ENCODE peak calls at places on chromosome 6, in seven cellular contexts. J is pancreas; S is psoas muscle; N is ovary; H is kidney epithelial cell; X is CD4-positive, alpha-beta memory T cell; P is body of pancreas. W is an unnamed sample. For H3K36me3, the result is how much of the 10 kb centered on the place peaks cover.

GRCh38 chr6:158220786-158221442 is 52.8 kb downstream of the GTF2H5 start:
- DNase-seq in X (peak), S (peak), N (peak), P (peak), H (no peak), J (peak), W (no peak)

GRCh38 chr6:40287296-40287820 is 299.8 kb downstream of the LRFN2 start:
- DNase-seq in H (no peak), S (no peak), N (no peak), X (no peak), J (no peak), P (no peak), W (no peak)

GRCh38 chr6:17281497-17282481 is 628 bp downstream of the RBM24 start:
- DNase-seq in S (no peak), J (peak), X (no peak), H (no peak), N (peak), P (peak), W (no peak)

GRCh38 chr6:110654096-110654820 is 161.0 kb downstream of the CDK19 start:
- DNase-seq in S (no peak), H (no peak), J (no peak), P (no peak), N (no peak), X (no peak), W (no peak)

GRCh38 chr6:116648161-116648560 is 20.4 kb downstream of the ZUP1 start:
- DNase-seq in J (no peak), S (no peak), X (no peak), H (no peak), P (no peak), N (no peak), W (no peak)

GRCh38 chr6:105178636-105179035 is 1.2 kb downstream of the POPDC3 start:
- DNase-seq in S (no peak), X (no peak), N (no peak), P (no peak), J (no peak), H (no peak), W (no peak)

GRCh38 chr6:123526128-123526527 is 110.6 kb downstream of the TRDN start:
- DNase-seq in N (no peak), S (no peak), J (no peak), H (no peak), P (no peak), X (no peak), W (no peak)

GRCh38 chr6:30206799-30207618 is 6.2 kb downstream of the TRIM26 start:
- DNase-seq in P (peak), S (no peak), J (no peak), H (no peak), N (no peak), X (no peak), W (no peak)

GRCh38 chr6:125913864-125914351 is 42.7 kb upstream of the HINT3 start:
- DNase-seq in S (no peak), H (peak), P (no peak), X (no peak), J (no peak), N (no peak), W (peak)

GRCh38 chr6:142913511-142914047 is 31.4 kb downstream of the HIVEP2 start:
- DNase-seq in J (no peak), H (no peak), N (no peak), X (peak), P (no peak), S (no peak), W (no peak)

GRCh38 chr6:83193747-83194582 is 808 bp downstream of the RWDD2A start:
- DNase-seq in H (no peak), J (peak), N (peak), S (peak), X (peak), P (peak), W (no peak)

GRCh38 chr6:110881929-110882629 is 7.5 kb downstream of the AMD1 start:
- DNase-seq in J (no peak), P (no peak), X (no peak), H (no peak), S (no peak), N (no peak), W (no peak)

GRCh38 chr6:159435701-159436100 is 257.3 kb downstream of the SOD2 start:
- DNase-seq in N (no peak), H (no peak), P (no peak), J (no peak), S (no peak), X (no peak), W (no peak)

GRCh38 chr6:30062471-30063178 is 1.6 kb downstream of the POLR1H start:
- DNase-seq in X (peak), S (no peak), N (no peak), J (no peak), H (no peak), P (no peak), W (no peak)

GRCh38 chr6:153108320-153108719 is 22.8 kb downstream of the RGS17 start:
- DNase-seq in H (no peak), N (no peak), S (no peak), X (no peak), J (no peak), P (no peak), W (no peak)

GRCh38 chr6:41545174-41545702 is 943 bp upstream of the FOXP4 start:
- DNase-seq in H (no peak), J (no peak), S (no peak), X (no peak), N (peak), P (no peak), W (no peak)

GRCh38 chr6:37048851-37049734 is 43.6 kb downstream of the FGD2 start:
- DNase-seq in S (peak), X (peak), H (peak), N (peak), P (peak), J (peak), W (peak)

GRCh38 chr6:5359413-5359812 is 98.1 kb downstream of the FARS2 start:
- DNase-seq in N (no peak), J (no peak), P (peak), S (no peak), X (no peak), H (no peak), W (no peak)

GRCh38 chr6:135170238-135170637 is 10.9 kb upstream of the MYB start:
- DNase-seq in X (no peak), N (no peak), S (no peak), H (no peak), P (no peak), J (no peak), W (no peak)

GRCh38 chr6:23269436-23269835 is 700.1 kb downstream of the HDGFL1 start:
- DNase-seq in J (no peak), H (no peak), N (no peak), X (no peak), P (no peak), S (no peak), W (no peak)

GRCh38 chr6:91106083-91106482 is 519.2 kb upstream of the MAP3K7 start:
- DNase-seq in X (no peak), S (no peak), P (no peak), J (no peak), H (no peak), N (no peak), W (no peak)

GRCh38 chr6:149683256-149683860 is 34.5 kb downstream of the LATS1 start:
- DNase-seq in N (no peak), P (no peak), J (no peak), S (no peak), X (no peak), H (no peak), W (no peak)

GRCh38 chr6:149686230-149686629 is 31.7 kb downstream of the LATS1 start:
- DNase-seq in S (no peak), J (no peak), P (no peak), H (no peak), N (no peak), X (no peak), W (no peak)

GRCh38 chr6:149680490-149680889 is 32.0 kb upstream of the KATNA1 start:
- DNase-seq in X (no peak), S (no peak), J (no peak), H (no peak), N (no peak), P (no peak), W (no peak)
- H3K36me3 ChIP-seq in X (under half), S (under half), J (under half), H (under half), N (under half), P (under half), W (under half)

GRCh38 chr6:35483892-35484645 is 12.8 kb downstream of the TEAD3 start:
- DNase-seq in H (no peak), J (peak), N (peak), X (no peak), P (no peak), S (peak), W (no peak)

GRCh38 chr6:35483490-35483889 is 13.4 kb downstream of the TEAD3 start:
- DNase-seq in S (peak), N (no peak), P (no peak), J (no peak), X (no peak), H (no peak), W (no peak)

GRCh38 chr6:35480176-35480575 is 12.0 kb downstream of the RPL10A start:
- DNase-seq in X (no peak), P (no peak), J (no peak), S (no peak), H (no peak), N (no peak), W (no peak)

GRCh38 chr6:35483062-35483461 is 13.8 kb downstream of the TEAD3 start:
- DNase-seq in X (no peak), J (peak), S (no peak), P (no peak), N (no peak), H (no peak), W (no peak)

DNA sequence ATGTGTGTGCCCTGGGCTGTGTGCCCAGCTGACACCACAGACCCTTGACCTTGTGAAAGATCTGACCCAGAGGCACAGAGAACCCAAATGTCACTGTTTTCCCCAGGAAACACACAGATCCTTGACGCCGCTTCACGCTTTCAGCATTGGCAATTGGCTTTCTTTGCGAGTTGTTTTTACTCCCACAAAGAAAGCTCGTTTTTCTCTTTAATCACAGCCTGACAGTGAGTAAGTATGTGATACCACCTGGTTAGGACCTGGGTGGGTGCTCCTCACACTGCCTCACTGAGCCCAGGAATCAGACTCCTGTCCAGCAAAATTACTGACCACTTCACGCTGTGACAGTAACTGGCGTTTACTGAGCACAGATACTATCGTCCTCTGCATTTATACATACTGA is 13.0 kb downstream of the RPL10A start:
- DNase-seq in X (no peak), S (no peak), P (no peak), J (no peak), H (no peak), N (no peak), W (no peak)
- H3K36me3 ChIP-seq in X (under half), S (half or more), P (under half), J (under half), H (under half), N (under half), W (under half)

GRCh38 chr6:33442283-33442682 is 12.1 kb upstream of the ZBTB9 start:
- DNase-seq in J (no peak), X (no peak), S (no peak), N (no peak), H (no peak), P (no peak), W (no peak)

GRCh38 chr6:33445020-33445676 is 9.2 kb upstream of the ZBTB9 start:
- DNase-seq in H (no peak), S (no peak), N (no peak), P (no peak), X (no peak), J (no peak), W (no peak)

GRCh38 chr6:33443619-33444504 is 10.5 kb upstream of the ZBTB9 start:
- DNase-seq in P (no peak), S (no peak), X (no peak), N (no peak), J (no peak), H (no peak), W (no peak)

GRCh38 chr6:33443025-33443424 is 11.4 kb upstream of the ZBTB9 start:
- DNase-seq in H (no peak), X (no peak), P (no peak), N (no peak), J (no peak), S (no peak), W (no peak)

DNA sequence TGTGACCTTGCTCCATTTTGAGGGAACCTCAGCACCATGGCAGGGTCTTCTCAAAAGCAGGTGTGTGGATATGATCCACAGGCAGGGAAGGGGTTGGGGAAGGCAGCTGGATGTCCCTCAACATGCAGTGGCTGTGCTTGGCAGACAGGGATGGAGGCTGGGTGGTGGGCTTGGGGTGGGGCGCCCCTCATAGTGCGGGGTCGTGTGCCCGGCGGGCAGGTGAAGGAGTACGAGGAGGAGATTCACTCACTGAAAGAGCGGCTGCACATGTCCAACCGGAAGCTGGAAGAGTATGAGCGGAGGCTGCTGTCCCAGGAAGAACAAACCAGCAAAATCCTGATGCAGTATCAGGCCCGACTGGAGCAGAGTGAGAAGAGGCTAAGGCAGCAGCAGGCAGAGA is 8.0 kb upstream of the ZBTB9 start:
- DNase-seq in N (no peak), P (no peak), X (no peak), H (no peak), S (no peak), J (no peak), W (no peak)
- H3K36me3 ChIP-seq in N (under half), P (under half), X (under half), H (under half), S (under half), J (under half), W (under half)

GRCh38 chr6:170561550-170561949 is 7.4 kb downstream of the TBP start:
- DNase-seq in J (no peak), P (no peak), N (no peak), H (no peak), S (no peak), X (no peak), W (no peak)
- H3K36me3 ChIP-seq in J (under half), P (under half), N (under half), H (under half), S (half or more), X (under half), W (under half)

GRCh38 chr6:89051725-89052124 is 28.8 kb upstream of the PNRC1 start:
- DNase-seq in H (no peak), X (peak), N (no peak), J (no peak), P (no peak), S (no peak), W (no peak)
- H3K36me3 ChIP-seq in H (under half), X (under half), N (under half), J (under half), P (under half), S (under half), W (under half)